ENCODE peak calls at places on chromosomes 3 and 15, in nine cellular contexts. One of them, this sample, is unnamed.

GRCh38 chr15:31255732-31256384 is 70.8 kb upstream of the KLF13 start:
- DNase-seq in GM12878: no peak
- DNase-seq in sigmoid colon: no peak
- DNase-seq in PC-3: no peak
- DNase-seq in GM23338: no peak
- DNase-seq in HepG2: no peak
- DNase-seq in A549: no peak
- DNase-seq in cardiac muscle cell: no peak
- DNase-seq in psoas muscle: no peak
- DNase-seq in this sample: no peak

GRCh38 chr3:172059532-172059931 is 20.2 kb downstream of the FNDC3B start:
- DNase-seq in cardiac muscle cell: no peak
- DNase-seq in HepG2: no peak
- DNase-seq in sigmoid colon: no peak
- DNase-seq in GM23338: no peak
- DNase-seq in PC-3: no peak
- DNase-seq in GM12878: no peak
- DNase-seq in psoas muscle: no peak
- DNase-seq in A549: no peak
- DNase-seq in this sample: no peak

GRCh38 chr3:197305854-197306253 is 7.4 kb upstream of the DLG1 start:
- DNase-seq in HepG2: no peak
- DNase-seq in sigmoid colon: no peak
- DNase-seq in cardiac muscle cell: no peak
- DNase-seq in GM12878: peak
- DNase-seq in psoas muscle: no peak
- DNase-seq in PC-3: no peak
- DNase-seq in A549: no peak
- DNase-seq in GM23338: no peak
- DNase-seq in this sample: no peak

GRCh38 chr15:68829068-68829467 is 8.4 kb upstream of the ANP32A start:
- DNase-seq in A549: peak
- DNase-seq in GM12878: no peak
- DNase-seq in GM23338: peak
- DNase-seq in PC-3: peak
- DNase-seq in psoas muscle: no peak
- DNase-seq in sigmoid colon: no peak
- DNase-seq in HepG2: peak
- DNase-seq in cardiac muscle cell: peak
- DNase-seq in this sample: no peak

GRCh38 chr3:159969-160368 is 36.6 kb upstream of the CHL1 start:
- DNase-seq in PC-3: no peak
- DNase-seq in psoas muscle: no peak
- DNase-seq in A549: no peak
- DNase-seq in cardiac muscle cell: no peak
- DNase-seq in sigmoid colon: no peak
- DNase-seq in GM12878: no peak
- DNase-seq in HepG2: no peak
- DNase-seq in GM23338: no peak
- DNase-seq in this sample: no peak

GRCh38 chr15:57423599-57424140 is 47.4 kb downstream of the CGNL1 start:
- DNase-seq in sigmoid colon: no peak
- DNase-seq in HepG2: no peak
- DNase-seq in A549: no peak
- DNase-seq in PC-3: no peak
- DNase-seq in psoas muscle: no peak
- DNase-seq in GM12878: no peak
- DNase-seq in GM23338: no peak
- DNase-seq in cardiac muscle cell: no peak
- DNase-seq in this sample: no peak

GRCh38 chr15:80800067-80800466 is 20.9 kb downstream of the CEMIP start:
- DNase-seq in A549: no peak
- DNase-seq in sigmoid colon: no peak
- DNase-seq in GM23338: no peak
- DNase-seq in cardiac muscle cell: no peak
- DNase-seq in HepG2: no peak
- DNase-seq in PC-3: peak
- DNase-seq in psoas muscle: no peak
- DNase-seq in GM12878: no peak
- DNase-seq in this sample: no peak

GRCh38 chr3:32421991-32422859 is 30.6 kb downstream of the CMTM7 start:
- DNase-seq in sigmoid colon: peak
- DNase-seq in A549: peak
- DNase-seq in cardiac muscle cell: no peak
- DNase-seq in GM23338: no peak
- DNase-seq in GM12878: no peak
- DNase-seq in PC-3: peak
- DNase-seq in psoas muscle: peak
- DNase-seq in HepG2: no peak
- DNase-seq in this sample: peak

GRCh38 chr15:70493787-70494514 is 269.4 kb downstream of the UACA start:
- DNase-seq in HepG2: peak
- DNase-seq in A549: peak
- DNase-seq in sigmoid colon: no peak
- DNase-seq in GM23338: no peak
- DNase-seq in GM12878: no peak
- DNase-seq in cardiac muscle cell: no peak
- DNase-seq in psoas muscle: no peak
- DNase-seq in PC-3: no peak
- DNase-seq in this sample: peak

GRCh38 chr15:29424118-29424517 is 154.5 kb upstream of the NSMCE3 start:
- DNase-seq in A549: no peak
- DNase-seq in cardiac muscle cell: no peak
- DNase-seq in HepG2: no peak
- DNase-seq in GM12878: no peak
- DNase-seq in sigmoid colon: no peak
- DNase-seq in PC-3: no peak
- DNase-seq in GM23338: peak
- DNase-seq in psoas muscle: no peak
- DNase-seq in this sample: no peak

GRCh38 chr15:70063284-70063991 is 34.3 kb downstream of the TLE3 start:
- DNase-seq in HepG2: no peak
- DNase-seq in GM12878: no peak
- DNase-seq in cardiac muscle cell: no peak
- DNase-seq in psoas muscle: no peak
- DNase-seq in PC-3: no peak
- DNase-seq in GM23338: no peak
- DNase-seq in A549: no peak
- DNase-seq in sigmoid colon: no peak
- DNase-seq in this sample: no peak

GRCh38 chr3:72924055-72924454 is 36.2 kb downstream of the GXYLT2 start:
- DNase-seq in PC-3: no peak
- DNase-seq in sigmoid colon: no peak
- DNase-seq in cardiac muscle cell: no peak
- DNase-seq in psoas muscle: no peak
- DNase-seq in GM12878: no peak
- DNase-seq in A549: no peak
- DNase-seq in HepG2: no peak
- DNase-seq in GM23338: peak
- DNase-seq in this sample: no peak

GRCh38 chr3:45772341-45773035 is 23.8 kb downstream of the SLC6A20 start:
- DNase-seq in A549: no peak
- DNase-seq in GM12878: no peak
- DNase-seq in PC-3: no peak
- DNase-seq in GM23338: no peak
- DNase-seq in psoas muscle: no peak
- DNase-seq in HepG2: no peak
- DNase-seq in cardiac muscle cell: no peak
- DNase-seq in sigmoid colon: no peak
- DNase-seq in this sample: no peak

GRCh38 chr3:140355481-140355880 is 322.4 kb upstream of the TRIM42 start:
- DNase-seq in sigmoid colon: no peak
- DNase-seq in A549: no peak
- DNase-seq in cardiac muscle cell: no peak
- DNase-seq in GM23338: no peak
- DNase-seq in PC-3: no peak
- DNase-seq in GM12878: no peak
- DNase-seq in psoas muscle: no peak
- DNase-seq in HepG2: no peak
- DNase-seq in this sample: no peak

GRCh38 chr3:66409771-66410355 is 91.0 kb downstream of the LRIG1 start:
- DNase-seq in sigmoid colon: peak
- DNase-seq in GM23338: no peak
- DNase-seq in GM12878: no peak
- DNase-seq in HepG2: no peak
- DNase-seq in cardiac muscle cell: no peak
- DNase-seq in PC-3: no peak
- DNase-seq in A549: no peak
- DNase-seq in psoas muscle: no peak
- DNase-seq in this sample: no peak

GRCh38 chr3:12549971-12550760 is 4.9 kb upstream of the MKRN2OS start:
- DNase-seq in PC-3: no peak
- DNase-seq in A549: no peak
- DNase-seq in sigmoid colon: no peak
- DNase-seq in psoas muscle: no peak
- DNase-seq in HepG2: no peak
- DNase-seq in GM23338: no peak
- DNase-seq in cardiac muscle cell: no peak
- DNase-seq in GM12878: no peak
- DNase-seq in this sample: no peak

GRCh38 chr3:12541625-12542024 is 3.7 kb downstream of the MKRN2OS start:
- DNase-seq in HepG2: no peak
- DNase-seq in A549: no peak
- DNase-seq in sigmoid colon: no peak
- DNase-seq in PC-3: no peak
- DNase-seq in psoas muscle: no peak
- DNase-seq in GM12878: no peak
- DNase-seq in GM23338: peak
- DNase-seq in cardiac muscle cell: peak
- DNase-seq in this sample: no peak

GRCh38 chr3:12545473-12545791 is at the start of gene MKRN2OS:
- DNase-seq in PC-3: peak
- DNase-seq in cardiac muscle cell: no peak
- DNase-seq in GM12878: no peak
- DNase-seq in sigmoid colon: no peak
- DNase-seq in psoas muscle: no peak
- DNase-seq in HepG2: no peak
- DNase-seq in GM23338: peak
- DNase-seq in A549: no peak
- DNase-seq in this sample: peak

GRCh38 chr3:12544652-12545472 is 437 bp downstream of the MKRN2OS start:
- DNase-seq in PC-3: peak
- DNase-seq in GM23338: no peak
- DNase-seq in HepG2: no peak
- DNase-seq in cardiac muscle cell: no peak
- DNase-seq in sigmoid colon: no peak
- DNase-seq in GM12878: no peak
- DNase-seq in psoas muscle: no peak
- DNase-seq in A549: no peak
- DNase-seq in this sample: no peak
- H3K27ac ChIP-seq in PC-3: peak
- H3K27ac ChIP-seq in GM23338: no peak
- H3K27ac ChIP-seq in HepG2: no peak
- H3K27ac ChIP-seq in cardiac muscle cell: no peak
- H3K27ac ChIP-seq in sigmoid colon: no peak
- H3K27ac ChIP-seq in GM12878: no peak
- H3K27ac ChIP-seq in psoas muscle: no peak
- H3K27ac ChIP-seq in A549: no peak
- H3K27ac ChIP-seq in this sample: no peak

GRCh38 chr3:23594897-23595670 is 210.7 kb upstream of the UBE2E1 start:
- DNase-seq in PC-3: no peak
- DNase-seq in psoas muscle: no peak
- DNase-seq in HepG2: no peak
- DNase-seq in GM12878: no peak
- DNase-seq in A549: no peak
- DNase-seq in GM23338: no peak
- DNase-seq in sigmoid colon: no peak
- DNase-seq in cardiac muscle cell: no peak
- DNase-seq in this sample: no peak
- TF ChIP-seq CTCF in PC-3: no peak
- TF ChIP-seq CTCF in psoas muscle: peak
- TF ChIP-seq CTCF in HepG2: no peak
- TF ChIP-seq CTCF in GM12878: no peak
- TF ChIP-seq CTCF in A549: no peak
- TF ChIP-seq CTCF in GM23338: no peak
- TF ChIP-seq CTCF in sigmoid colon: no peak
- TF ChIP-seq CTCF in cardiac muscle cell: no peak
- TF ChIP-seq CTCF in this sample: no peak

DNA sequence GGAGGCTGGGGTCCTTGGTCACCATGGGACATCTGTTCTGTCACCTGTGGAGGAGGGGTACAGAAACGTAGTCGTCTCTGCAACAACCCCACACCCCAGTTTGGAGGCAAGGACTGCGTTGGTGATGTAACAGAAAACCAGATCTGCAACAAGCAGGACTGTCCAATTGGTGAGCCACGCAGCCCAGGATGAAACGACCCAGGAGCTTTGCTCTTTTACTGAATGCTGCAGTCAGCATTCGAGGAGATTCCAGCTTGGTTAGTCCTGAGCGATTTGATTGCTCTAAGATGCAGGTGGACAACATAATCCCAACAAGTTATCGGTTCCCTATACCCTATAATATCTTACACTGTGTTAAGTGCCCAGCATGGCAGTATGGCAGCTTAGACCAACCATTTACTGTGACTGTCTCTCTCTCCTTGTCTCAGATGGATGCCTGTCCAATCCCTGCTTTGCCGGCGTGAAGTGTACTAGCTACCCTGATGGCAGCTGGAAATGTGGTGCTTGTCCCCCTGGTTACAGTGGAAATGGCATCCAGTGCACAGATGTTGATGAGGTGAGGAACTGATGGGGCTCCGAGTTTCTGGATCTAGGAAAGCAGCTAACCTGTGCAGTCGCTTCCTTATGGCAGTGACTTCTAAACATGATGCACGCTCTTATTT is 7.8 kb downstream of the THBS1 start:
- DNase-seq in A549: no peak
- DNase-seq in psoas muscle: no peak
- DNase-seq in PC-3: peak
- DNase-seq in cardiac muscle cell: no peak
- DNase-seq in GM12878: no peak
- DNase-seq in HepG2: no peak
- DNase-seq in sigmoid colon: no peak
- DNase-seq in GM23338: no peak
- DNase-seq in this sample: no peak
- H3K27ac ChIP-seq in A549: no peak
- H3K27ac ChIP-seq in psoas muscle: no peak
- H3K27ac ChIP-seq in PC-3: no peak
- H3K27ac ChIP-seq in cardiac muscle cell: no peak
- H3K27ac ChIP-seq in GM12878: no peak
- H3K27ac ChIP-seq in HepG2: no peak
- H3K27ac ChIP-seq in sigmoid colon: peak
- H3K27ac ChIP-seq in GM23338: no peak
- H3K27ac ChIP-seq in this sample: peak

DNA sequence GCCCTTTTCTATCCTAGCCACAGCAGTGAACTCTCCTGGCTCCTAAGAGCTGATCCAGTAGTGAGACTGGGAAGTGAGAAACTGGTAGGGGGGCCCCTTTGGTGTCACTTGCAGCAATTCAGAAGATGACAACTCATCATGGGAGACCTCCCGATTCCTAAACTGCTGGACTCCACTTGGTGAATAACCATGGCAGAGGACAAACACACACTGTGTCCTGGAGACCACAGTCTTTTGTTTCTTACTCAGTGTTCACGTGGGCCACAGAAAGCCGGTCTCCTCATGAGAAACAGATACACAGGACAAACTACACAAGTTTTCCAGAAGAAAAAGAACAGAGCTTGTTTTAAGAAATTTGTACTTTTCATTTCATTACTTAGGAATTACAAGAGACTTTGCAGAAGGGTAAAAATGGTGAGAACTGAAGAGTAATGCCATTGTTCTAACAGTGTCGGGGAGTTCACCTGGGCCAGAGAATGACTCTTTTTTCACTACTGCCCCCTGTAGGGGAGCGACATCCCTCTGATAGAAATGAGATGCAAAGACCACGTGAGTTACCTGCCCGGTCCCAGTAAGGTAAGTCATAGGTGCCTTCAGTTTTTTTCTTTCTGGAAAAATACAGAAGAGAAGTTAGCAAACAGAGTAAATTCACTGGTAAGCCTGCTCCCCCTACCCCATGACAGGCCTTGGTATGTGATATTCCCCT is 38.1 kb downstream of the ST3GAL6 start:
- DNase-seq in psoas muscle: no peak
- DNase-seq in A549: no peak
- DNase-seq in GM12878: no peak
- DNase-seq in cardiac muscle cell: no peak
- DNase-seq in HepG2: no peak
- DNase-seq in GM23338: peak
- DNase-seq in PC-3: no peak
- DNase-seq in sigmoid colon: no peak
- DNase-seq in this sample: no peak
- TF ChIP-seq CTCF in psoas muscle: no peak
- TF ChIP-seq CTCF in A549: peak
- TF ChIP-seq CTCF in GM12878: no peak
- TF ChIP-seq CTCF in cardiac muscle cell: peak
- TF ChIP-seq CTCF in HepG2: peak
- TF ChIP-seq CTCF in GM23338: peak
- TF ChIP-seq CTCF in PC-3: peak
- TF ChIP-seq CTCF in sigmoid colon: no peak
- TF ChIP-seq CTCF in this sample: no peak